ENCODE peak calls at places on chromosomes 7 and 10, in six cellular contexts. One of them, this sample, is unnamed.

GRCh38 chr10:48322017-48322416 is 15.5 kb downstream of the MAPK8 start:
- DNase-seq in skeletal muscle cell: no peak
- DNase-seq in HFF-Myc: no peak
- DNase-seq in fibroblast of the aortic adventitia: no peak
- DNase-seq in Panc1: no peak
- DNase-seq in CD8-positive, alpha-beta memory T cell: no peak
- DNase-seq in this sample: no peak

GRCh38 chr10:35774109-35774508 is 132.0 kb upstream of the FZD8 start:
- DNase-seq in skeletal muscle cell: no peak
- DNase-seq in HFF-Myc: no peak
- DNase-seq in fibroblast of the aortic adventitia: no peak
- DNase-seq in Panc1: no peak
- DNase-seq in CD8-positive, alpha-beta memory T cell: no peak
- DNase-seq in this sample: no peak

GRCh38 chr10:60148266-60148840 is 241.3 kb downstream of the ANK3 start:
- DNase-seq in skeletal muscle cell: peak; percentile 81
- DNase-seq in HFF-Myc: peak; percentile 86
- DNase-seq in fibroblast of the aortic adventitia: peak; percentile 91
- DNase-seq in Panc1: no peak
- DNase-seq in CD8-positive, alpha-beta memory T cell: no peak
- DNase-seq in this sample: peak; percentile 91

GRCh38 chr10:17348111-17349008 is 106.0 kb downstream of the ST8SIA6 start:
- DNase-seq in skeletal muscle cell: peak; percentile 66
- DNase-seq in HFF-Myc: peak; percentile 47
- DNase-seq in fibroblast of the aortic adventitia: peak; percentile 86
- DNase-seq in Panc1: peak; percentile 15
- DNase-seq in CD8-positive, alpha-beta memory T cell: no peak
- DNase-seq in this sample: peak; percentile 88

GRCh38 chr10:3068968-3069737 is 1.8 kb downstream of the PFKP start:
- DNase-seq in skeletal muscle cell: no peak
- DNase-seq in HFF-Myc: no peak
- DNase-seq in fibroblast of the aortic adventitia: no peak
- DNase-seq in Panc1: no peak
- DNase-seq in CD8-positive, alpha-beta memory T cell: no peak
- DNase-seq in this sample: no peak

GRCh38 chr10:85666106-85666505 is 700.5 kb downstream of the GRID1 start:
- DNase-seq in skeletal muscle cell: no peak
- DNase-seq in HFF-Myc: no peak
- DNase-seq in fibroblast of the aortic adventitia: no peak
- DNase-seq in Panc1: no peak
- DNase-seq in CD8-positive, alpha-beta memory T cell: no peak
- DNase-seq in this sample: no peak

GRCh38 chr10:624605-625334 is 64.7 kb downstream of the DIP2C start:
- DNase-seq in skeletal muscle cell: peak; percentile 60
- DNase-seq in HFF-Myc: no peak
- DNase-seq in fibroblast of the aortic adventitia: peak; percentile 49
- DNase-seq in Panc1: peak; percentile 42
- DNase-seq in CD8-positive, alpha-beta memory T cell: no peak
- DNase-seq in this sample: peak; percentile 81

GRCh38 chr10:71220689-71221540 is 8.5 kb downstream of the UNC5B start:
- DNase-seq in skeletal muscle cell: no peak
- DNase-seq in HFF-Myc: no peak
- DNase-seq in fibroblast of the aortic adventitia: no peak
- DNase-seq in Panc1: no peak
- DNase-seq in CD8-positive, alpha-beta memory T cell: no peak
- DNase-seq in this sample: no peak

GRCh38 chr10:112732277-112732891 is 217.7 kb upstream of the TCF7L2 start:
- DNase-seq in skeletal muscle cell: no peak
- DNase-seq in HFF-Myc: no peak
- DNase-seq in fibroblast of the aortic adventitia: no peak
- DNase-seq in Panc1: no peak
- DNase-seq in CD8-positive, alpha-beta memory T cell: no peak
- DNase-seq in this sample: no peak

GRCh38 chr7:150351587-150352194 is 10.3 kb upstream of the RARRES2 start:
- DNase-seq in skeletal muscle cell: no peak
- DNase-seq in HFF-Myc: no peak
- DNase-seq in fibroblast of the aortic adventitia: no peak
- DNase-seq in Panc1: no peak
- DNase-seq in CD8-positive, alpha-beta memory T cell: no peak
- DNase-seq in this sample: no peak

DNA sequence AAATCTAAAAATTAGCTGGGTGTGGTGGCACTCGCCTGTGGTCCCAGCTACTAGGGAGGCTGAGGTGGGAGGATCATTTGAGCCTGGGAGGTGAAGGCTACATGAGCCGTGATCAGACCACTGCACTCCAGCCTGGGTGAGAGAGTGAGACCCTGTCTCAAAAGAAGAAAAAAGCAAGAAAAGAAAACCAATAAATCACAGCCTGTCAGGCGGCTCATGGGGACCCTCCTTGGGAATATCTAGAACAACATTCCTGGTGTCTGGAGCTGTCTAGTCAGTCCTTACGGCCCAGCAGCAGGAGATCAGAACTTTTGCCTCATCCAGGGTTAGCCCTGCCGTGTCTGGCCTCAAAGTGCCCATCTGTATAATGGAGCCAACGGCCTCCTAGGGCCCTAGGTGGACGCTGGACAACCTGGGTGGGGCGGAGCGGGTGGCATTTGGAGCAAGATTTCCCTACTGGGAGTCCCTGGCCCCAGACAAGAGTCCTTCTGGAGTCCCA is 130.7 kb upstream of the TNRC18 start:
- DNase-seq in skeletal muscle cell: no peak
- DNase-seq in HFF-Myc: no peak
- DNase-seq in fibroblast of the aortic adventitia: no peak
- DNase-seq in Panc1: no peak
- DNase-seq in CD8-positive, alpha-beta memory T cell: no peak
- DNase-seq in this sample: no peak
- H3K4me3 ChIP-seq in skeletal muscle cell: no peak overlapping the region
- H3K4me3 ChIP-seq in HFF-Myc: no peak overlapping the region
- H3K4me3 ChIP-seq in fibroblast of the aortic adventitia: no peak overlapping the region
- H3K4me3 ChIP-seq in Panc1: no peak overlapping the region
- H3K4me3 ChIP-seq in CD8-positive, alpha-beta memory T cell: no peak overlapping the region
- H3K4me3 ChIP-seq in this sample: no peak overlapping the region

GRCh38 chr7:138666385-138666784 is 34.8 kb downstream of the SVOPL start:
- DNase-seq in skeletal muscle cell: no peak
- DNase-seq in HFF-Myc: no peak
- DNase-seq in fibroblast of the aortic adventitia: no peak
- DNase-seq in Panc1: no peak
- DNase-seq in CD8-positive, alpha-beta memory T cell: no peak
- DNase-seq in this sample: no peak

GRCh38 chr7:138662066-138663061 is 38.8 kb downstream of the SVOPL start:
- DNase-seq in skeletal muscle cell: no peak
- DNase-seq in HFF-Myc: no peak
- DNase-seq in fibroblast of the aortic adventitia: no peak
- DNase-seq in Panc1: no peak
- DNase-seq in CD8-positive, alpha-beta memory T cell: no peak
- DNase-seq in this sample: no peak

GRCh38 chr7:138665249-138665648 is 35.9 kb downstream of the SVOPL start:
- DNase-seq in skeletal muscle cell: no peak
- DNase-seq in HFF-Myc: no peak
- DNase-seq in fibroblast of the aortic adventitia: no peak
- DNase-seq in Panc1: no peak
- DNase-seq in CD8-positive, alpha-beta memory T cell: no peak
- DNase-seq in this sample: no peak

GRCh38 chr7:138665669-138666140 is 35.5 kb downstream of the SVOPL start:
- DNase-seq in skeletal muscle cell: no peak
- DNase-seq in HFF-Myc: no peak
- DNase-seq in fibroblast of the aortic adventitia: no peak
- DNase-seq in Panc1: no peak
- DNase-seq in CD8-positive, alpha-beta memory T cell: no peak
- DNase-seq in this sample: no peak

GRCh38 chr7:138663741-138664710 is 37.1 kb downstream of the SVOPL start:
- DNase-seq in skeletal muscle cell: peak; percentile 0
- DNase-seq in HFF-Myc: no peak
- DNase-seq in fibroblast of the aortic adventitia: no peak
- DNase-seq in Panc1: no peak
- DNase-seq in CD8-positive, alpha-beta memory T cell: no peak
- DNase-seq in this sample: peak; percentile 6
- H3K4me3 ChIP-seq in skeletal muscle cell: peak overlapping the region; percentile 38
- H3K4me3 ChIP-seq in HFF-Myc: peak overlapping the region; percentile 8
- H3K4me3 ChIP-seq in fibroblast of the aortic adventitia: peak overlapping the region; percentile 39
- H3K4me3 ChIP-seq in Panc1: peak overlapping the region; percentile 36
- H3K4me3 ChIP-seq in CD8-positive, alpha-beta memory T cell: no peak overlapping the region
- H3K4me3 ChIP-seq in this sample: peak overlapping the region; percentile 27

GRCh38 chr7:135748770-135749169 is at the start of gene FAM180A:
- DNase-seq in skeletal muscle cell: no peak
- DNase-seq in HFF-Myc: peak; percentile 72
- DNase-seq in fibroblast of the aortic adventitia: peak; percentile 97
- DNase-seq in Panc1: no peak
- DNase-seq in CD8-positive, alpha-beta memory T cell: no peak
- DNase-seq in this sample: peak; percentile 44
- H3K4me3 ChIP-seq in skeletal muscle cell: no peak within 1 kb of the TSS
- H3K4me3 ChIP-seq in HFF-Myc: peak within 1 kb of the TSS; percentile 1
- H3K4me3 ChIP-seq in fibroblast of the aortic adventitia: peak within 1 kb of the TSS; percentile 94
- H3K4me3 ChIP-seq in Panc1: no peak within 1 kb of the TSS
- H3K4me3 ChIP-seq in CD8-positive, alpha-beta memory T cell: no peak within 1 kb of the TSS
- H3K4me3 ChIP-seq in this sample: no peak within 1 kb of the TSS

DNA sequence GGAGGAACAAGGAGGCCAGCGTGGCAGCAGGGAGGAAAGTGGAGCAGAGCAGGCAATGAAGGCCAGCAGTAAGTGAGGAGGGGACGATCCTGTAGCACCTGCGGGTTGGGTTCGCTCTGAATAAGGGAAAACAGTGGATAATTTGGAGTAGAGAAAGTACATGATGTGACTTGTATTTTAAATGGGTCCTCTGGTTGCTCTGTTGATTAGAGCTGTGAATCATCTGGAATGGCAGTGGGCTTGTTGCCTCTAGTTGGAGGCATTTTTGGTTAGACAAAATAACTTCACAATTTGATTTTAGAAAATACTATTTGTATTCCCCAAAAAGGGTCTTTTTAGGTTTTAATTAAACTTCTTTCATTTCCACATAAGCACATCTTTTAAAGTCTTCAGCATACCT is 277.4 kb downstream of the ARL4A start:
- DNase-seq in skeletal muscle cell: no peak
- DNase-seq in HFF-Myc: no peak
- DNase-seq in fibroblast of the aortic adventitia: no peak
- DNase-seq in Panc1: no peak
- DNase-seq in CD8-positive, alpha-beta memory T cell: no peak
- DNase-seq in this sample: no peak
- H3K4me3 ChIP-seq in skeletal muscle cell: no peak overlapping the region
- H3K4me3 ChIP-seq in HFF-Myc: no peak overlapping the region
- H3K4me3 ChIP-seq in fibroblast of the aortic adventitia: no peak overlapping the region
- H3K4me3 ChIP-seq in Panc1: no peak overlapping the region
- H3K4me3 ChIP-seq in CD8-positive, alpha-beta memory T cell: no peak overlapping the region
- H3K4me3 ChIP-seq in this sample: no peak overlapping the region

DNA sequence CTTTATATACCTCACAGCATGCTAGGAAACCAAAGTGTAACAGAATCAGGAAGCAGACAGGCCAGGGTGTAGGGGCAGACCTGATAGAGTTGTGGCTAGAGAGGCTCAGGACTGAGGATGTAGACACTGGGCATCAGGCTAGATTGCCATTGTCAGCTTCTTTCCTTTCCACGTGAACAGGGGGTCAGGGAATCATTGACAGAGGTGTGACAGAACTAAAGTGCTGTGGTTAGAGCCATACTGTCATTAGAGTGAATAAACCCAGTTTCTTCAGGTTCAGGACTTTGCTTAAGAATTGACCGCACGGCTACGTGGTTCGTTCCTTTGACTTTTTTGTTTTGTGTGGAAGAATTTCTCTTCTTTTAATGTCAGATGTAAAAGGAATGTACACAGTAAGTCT is 90.7 kb downstream of the CALD1 start:
- DNase-seq in skeletal muscle cell: no peak
- DNase-seq in HFF-Myc: no peak
- DNase-seq in fibroblast of the aortic adventitia: no peak
- DNase-seq in Panc1: no peak
- DNase-seq in CD8-positive, alpha-beta memory T cell: no peak
- DNase-seq in this sample: no peak
- H3K4me3 ChIP-seq in skeletal muscle cell: no peak overlapping the region
- H3K4me3 ChIP-seq in HFF-Myc: no peak overlapping the region
- H3K4me3 ChIP-seq in fibroblast of the aortic adventitia: no peak overlapping the region
- H3K4me3 ChIP-seq in Panc1: no peak overlapping the region
- H3K4me3 ChIP-seq in CD8-positive, alpha-beta memory T cell: no peak overlapping the region
- H3K4me3 ChIP-seq in this sample: no peak overlapping the region